ENCODE peak calls at places on chromosomes 12 and 14, in ten cellular contexts. C is breast epithelium, E is sigmoid colon, B is stomach, R is endothelial cell of umbilical vein, T is H1, W is GM12878, Z is HCT116, M is GM23338, Y is transverse colon. O is an unnamed sample. For H3K36me3, the result is how much of the 10 kb centered on the place peaks cover.

GRCh38 chr12:46546634-46547273 is 174.2 kb upstream of the SLC38A2 start:
- DNase-seq in M (no peak), T (no peak), R (no peak), Z (no peak), E (no peak), B (no peak), Y (no peak), C (no peak), W (peak), O (no peak)

GRCh38 chr12:107377596-107378385 is 284.4 kb upstream of the CRY1 start:
- DNase-seq in Z (no peak), C (no peak), B (no peak), M (no peak), E (no peak), R (no peak), T (no peak), W (no peak), Y (no peak), O (no peak)

GRCh38 chr14:100537701-100538565 is 49.3 kb downstream of the BEGAIN start:
- DNase-seq in Y (peak), R (no peak), Z (no peak), E (peak), M (peak), C (peak), T (no peak), B (no peak), W (no peak), O (no peak)

GRCh38 chr14:89690139-89690538 is 264.4 kb downstream of the EFCAB11 start:
- DNase-seq in M (no peak), R (no peak), B (no peak), C (no peak), Y (no peak), Z (no peak), T (no peak), W (no peak), E (no peak), O (no peak)

GRCh38 chr12:123384318-123384993 is 524 bp downstream of the KMT5A start:
- DNase-seq in T (no peak), B (no peak), Z (no peak), R (peak), C (no peak), Y (no peak), E (peak), M (peak), W (no peak), O (no peak)

GRCh38 chr14:76919811-76920571 is 93.8 kb downstream of the LRRC74A start:
- DNase-seq in M (peak), B (peak), Z (no peak), C (no peak), Y (peak), W (no peak), R (peak), E (peak), T (no peak), O (no peak)

GRCh38 chr12:70628701-70629480 is 8.3 kb downstream of the PTPRB start:
- DNase-seq in R (no peak), M (no peak), Z (no peak), Y (no peak), W (no peak), C (no peak), B (no peak), T (no peak), E (no peak), O (no peak)

GRCh38 chr12:124828264-124829007 is 35.2 kb downstream of the SCARB1 start:
- DNase-seq in T (no peak), R (no peak), B (peak), W (no peak), Z (no peak), C (peak), M (no peak), E (no peak), Y (peak), O (peak)

GRCh38 chr12:120835304-120835612 is 68.9 kb downstream of the SPPL3 start:
- DNase-seq in M (no peak), C (no peak), R (no peak), B (no peak), T (no peak), Y (no peak), W (no peak), Z (no peak), E (no peak), O (no peak)

GRCh38 chr14:74217672-74218448 is 21.4 kb upstream of the VSX2 start:
- DNase-seq in E (peak), W (no peak), Y (peak), C (no peak), B (peak), T (peak), Z (peak), M (peak), R (peak), O (peak)

GRCh38 chr12:49432616-49433015 is 65.4 kb downstream of the SPATS2 start:
- DNase-seq in Z (no peak), C (no peak), Y (no peak), B (no peak), M (no peak), E (no peak), T (no peak), W (no peak), R (no peak), O (no peak)

GRCh38 chr12:75658826-75659823 is 147.7 kb upstream of the KRR1 start:
- DNase-seq in R (peak), M (no peak), T (no peak), W (no peak), Z (peak), C (no peak), Y (no peak), B (no peak), E (no peak), O (no peak)

GRCh38 chr14:31967669-31967975 is 109.5 kb upstream of the ARHGAP5 start:
- DNase-seq in E (no peak), Z (no peak), T (no peak), B (no peak), Y (no peak), W (no peak), R (no peak), M (no peak), C (no peak), O (no peak)

GRCh38 chr14:95481391-95482022 is 34.9 kb downstream of the SYNE3 start:
- DNase-seq in Y (no peak), E (no peak), Z (no peak), B (no peak), W (no peak), C (no peak), R (no peak), T (no peak), M (no peak), O (no peak)

GRCh38 chr14:103000291-103000921 is 56.9 kb downstream of the CDC42BPB start:
- DNase-seq in T (no peak), C (no peak), R (no peak), Z (no peak), B (no peak), Y (no peak), W (no peak), E (no peak), M (no peak), O (no peak)

GRCh38 chr14:61699092-61699491 is 3.8 kb downstream of the HIF1A start:
- DNase-seq in Y (no peak), E (no peak), B (no peak), C (no peak), T (no peak), W (no peak), R (no peak), M (no peak), Z (no peak), O (no peak)

GRCh38 chr14:88879016-88879415 is 54.6 kb downstream of the TTC8 start:
- DNase-seq in C (no peak), E (no peak), W (no peak), Y (no peak), R (peak), M (no peak), B (no peak), T (no peak), Z (no peak), O (no peak)

GRCh38 chr14:80275208-80275850 is 64.0 kb upstream of the DIO2 start:
- DNase-seq in W (no peak), T (no peak), M (no peak), B (no peak), C (no peak), Y (no peak), R (peak), E (no peak), Z (no peak), O (no peak)

GRCh38 chr14:95189400-95190162 is 32.3 kb upstream of the DICER1 start:
- DNase-seq in W (no peak), R (no peak), Y (no peak), B (no peak), M (no peak), T (no peak), E (no peak), Z (no peak), C (no peak), O (no peak)

GRCh38 chr12:27333311-27334009 is 824 bp downstream of the BMAL2 start:
- DNase-seq in Z (no peak), Y (peak), W (no peak), E (peak), B (peak), M (peak), C (no peak), R (peak), T (no peak), O (peak)

GRCh38 chr12:20211537-20211936 is 156.8 kb upstream of the PDE3A start:
- DNase-seq in Z (no peak), E (no peak), T (no peak), B (no peak), C (no peak), W (no peak), M (no peak), R (no peak), Y (no peak), O (no peak)

GRCh38 chr14:90785876-90786450 is 30.3 kb downstream of the TTC7B start:
- DNase-seq in B (no peak), T (no peak), M (no peak), C (no peak), Z (no peak), W (no peak), R (no peak), E (peak), Y (no peak), O (no peak)

GRCh38 chr12:33357181-33357580 is 82.4 kb downstream of the SYT10 start:
- DNase-seq in B (no peak), R (no peak), E (no peak), Y (no peak), M (no peak), W (no peak), Z (no peak), C (no peak), T (no peak), O (no peak)

GRCh38 chr12:114457620-114458019 is 51.7 kb upstream of the TBX5 start:
- DNase-seq in B (no peak), M (no peak), Y (no peak), E (no peak), R (no peak), C (no peak), W (no peak), Z (no peak), T (no peak), O (no peak)

GRCh38 chr12:57057037-57057436 is 7.1 kb upstream of the MYO1A start:
- DNase-seq in T (no peak), C (no peak), Y (no peak), M (no peak), B (no peak), W (no peak), R (no peak), E (no peak), Z (no peak), O (no peak)

GRCh38 chr12:11650697-11651281 is 1.3 kb downstream of the ETV6 start:
- DNase-seq in M (no peak), Y (peak), E (no peak), W (peak), T (no peak), B (no peak), R (peak), Z (no peak), C (no peak), O (no peak)

GRCh38 chr12:75877588-75878381 is 153.8 kb downstream of the PHLDA1 start:
- DNase-seq in E (no peak), R (peak), W (no peak), Z (no peak), T (no peak), C (no peak), Y (no peak), B (no peak), M (no peak), O (no peak)

GRCh38 chr12:20248646-20249045 is 119.7 kb upstream of the PDE3A start:
- DNase-seq in W (no peak), C (no peak), Y (no peak), T (no peak), E (no peak), Z (no peak), M (peak), B (no peak), R (no peak), O (no peak)

GRCh38 chr14:32197919-32198318 is 3.9 kb upstream of the RNU6-7 start:
- DNase-seq in E (no peak), Y (no peak), M (no peak), W (no peak), Z (no peak), B (no peak), R (no peak), C (no peak), T (no peak), O (peak)

GRCh38 chr14:58646479-58646878 is 8.7 kb downstream of the DACT1 start:
- DNase-seq in B (no peak), C (no peak), E (no peak), Z (no peak), Y (no peak), M (no peak), T (no peak), R (no peak), W (no peak), O (no peak)

GRCh38 chr12:14774944-14775651 is 28.2 kb downstream of the WBP11 start:
- DNase-seq in B (peak), Z (no peak), W (no peak), Y (peak), T (no peak), E (peak), M (peak), R (peak), C (peak), O (peak)

GRCh38 chr12:42143401-42144173 is 1.1 kb downstream of the GXYLT1 start:
- DNase-seq in E (no peak), Y (no peak), W (no peak), Z (no peak), T (no peak), C (no peak), B (no peak), M (no peak), R (peak), O (peak)

GRCh38 chr12:67472551-67472950 is 176.0 kb upstream of the DYRK2 start:
- DNase-seq in R (no peak), B (no peak), W (no peak), T (no peak), C (no peak), Z (no peak), E (no peak), M (no peak), Y (no peak), O (no peak)

GRCh38 chr12:93061414-93062099 is 132.5 kb upstream of the EEA1 start:
- DNase-seq in R (peak), M (no peak), T (no peak), W (no peak), E (peak), B (no peak), Y (no peak), C (no peak), Z (no peak), O (no peak)

GRCh38 chr12:121598672-121599287 is 18.0 kb upstream of the KDM2B start:
- DNase-seq in Z (no peak), E (no peak), T (no peak), C (no peak), Y (no peak), M (no peak), W (no peak), B (no peak), R (no peak), O (no peak)

GRCh38 chr14:103074699-103075341 is 9.2 kb upstream of the LBHD2 start:
- DNase-seq in W (no peak), M (peak), E (peak), C (no peak), T (no peak), R (no peak), Z (no peak), Y (peak), B (peak), O (no peak)

GRCh38 chr14:72605921-72606220 is 288.0 kb downstream of the DPF3 start:
- DNase-seq in R (no peak), T (no peak), W (no peak), Y (no peak), B (no peak), M (no peak), Z (no peak), E (no peak), C (no peak), O (no peak)

GRCh38 chr14:60590907-60591510 is 58.3 kb downstream of the SIX1 start:
- DNase-seq in T (no peak), R (no peak), C (no peak), Z (no peak), Y (no peak), B (no peak), W (no peak), E (no peak), M (peak), O (peak)

GRCh38 chr14:20799955-20800544 is 2.6 kb downstream of the RNASE1 start:
- DNase-seq in Z (no peak), W (no peak), R (peak), M (peak), B (peak), C (peak), E (peak), T (no peak), Y (no peak), O (no peak)

GRCh38 chr12:53496752-53497032 is 2.6 kb downstream of the MAP3K12 start:
- DNase-seq in Y (no peak), R (no peak), M (no peak), B (no peak), Z (no peak), E (no peak), C (no peak), T (no peak), W (no peak), O (no peak)

GRCh38 chr12:53498235-53498630 is 1.0 kb downstream of the MAP3K12 start:
- DNase-seq in E (no peak), R (no peak), T (no peak), M (no peak), W (no peak), Z (no peak), C (no peak), Y (no peak), B (no peak), O (no peak)

GRCh38 chr12:53493610-53494391 is 5.5 kb downstream of the MAP3K12 start:
- DNase-seq in B (no peak), Z (no peak), R (no peak), Y (no peak), C (no peak), M (peak), E (peak), T (no peak), W (no peak), O (no peak)

GRCh38 chr12:53497461-53497860 is 1.8 kb downstream of the MAP3K12 start:
- DNase-seq in E (no peak), T (no peak), W (no peak), B (no peak), M (no peak), Z (no peak), Y (no peak), R (no peak), C (no peak), O (no peak)

GRCh38 chr12:53495903-53496751 is 3.1 kb downstream of the MAP3K12 start:
- DNase-seq in Y (peak), M (peak), R (no peak), C (peak), W (peak), Z (no peak), T (no peak), B (no peak), E (peak), O (no peak)
- TF ChIP-seq POLR2AphosphoS5 in Y (no peak), M (no peak), R (no peak), C (no peak), W (no peak), Z (no peak), T (no peak), B (no peak), E (no peak), O (peak)

DNA sequence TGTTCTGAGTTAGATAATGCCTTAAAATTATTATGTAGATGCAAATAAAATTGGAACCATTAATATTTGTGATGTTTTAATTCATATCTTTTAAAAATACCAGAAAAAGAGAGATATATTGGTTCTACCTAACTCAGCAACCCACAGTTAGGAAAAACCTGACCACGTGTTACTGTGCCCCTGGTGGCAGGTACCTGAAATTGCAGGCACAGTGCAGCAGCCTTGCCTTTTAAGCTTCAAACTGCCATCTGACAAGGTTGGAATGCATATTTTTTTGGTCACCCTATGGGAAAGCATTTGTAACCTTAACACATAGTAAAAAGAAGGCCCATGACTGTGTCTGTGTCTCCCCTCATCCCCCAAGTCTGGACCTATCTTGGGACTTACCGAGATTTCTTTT is 109.4 kb upstream of the NOS1 start:
- DNase-seq in E (no peak), R (no peak), Y (no peak), B (no peak), C (no peak), Z (no peak), M (peak), W (no peak), T (no peak), O (no peak)
- TF ChIP-seq CTCF in E (no peak), R (peak), Y (peak), B (no peak), C (no peak), Z (peak), M (peak), W (peak), T (peak), O (no peak)

GRCh38 chr12:117012189-117012805 is 86.9 kb downstream of the TESC start:
- DNase-seq in M (no peak), W (no peak), C (no peak), Z (no peak), R (no peak), Y (no peak), B (no peak), T (no peak), E (no peak), O (no peak)
- H3K36me3 ChIP-seq in M (under half), W (under half), C (under half), Z (under half), R (under half), Y (under half), B (half or more), T (under half), E (half or more), O (under half)

DNA sequence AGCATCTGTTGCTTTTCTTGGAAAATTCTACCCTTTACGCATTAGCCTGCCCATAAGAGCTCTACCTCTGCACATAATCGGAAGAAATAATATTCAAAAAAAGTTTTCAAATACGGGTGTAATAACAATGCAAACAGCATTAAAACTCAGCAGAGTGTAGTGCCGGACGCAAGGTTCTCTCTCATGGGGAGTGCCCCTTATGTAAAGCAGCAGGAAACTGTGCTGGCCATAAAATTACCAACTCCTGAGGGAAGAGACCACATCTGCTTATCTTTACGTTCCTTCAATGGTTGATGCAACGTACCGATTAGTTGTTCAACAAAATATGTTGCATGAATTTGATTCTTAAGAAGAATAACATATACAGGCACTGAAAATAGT is 118.7 kb upstream of the TMCC3 start:
- DNase-seq in E (no peak), Y (peak), R (peak), T (no peak), W (peak), Z (no peak), M (no peak), B (no peak), C (no peak), O (no peak)
- TF ChIP-seq POLR2AphosphoS5 in E (no peak), Y (no peak), R (no peak), T (no peak), W (no peak), Z (no peak), M (no peak), B (no peak), C (no peak), O (no peak)

GRCh38 chr14:105470812-105471771 is 3.5 kb upstream of the CRIP2 start:
- DNase-seq in B (no peak), Z (no peak), C (no peak), W (no peak), Y (no peak), E (no peak), M (peak), R (no peak), T (no peak), O (no peak)
- TF ChIP-seq CTCF in B (no peak), Z (peak), C (no peak), W (peak), Y (no peak), E (no peak), M (peak), R (no peak), T (no peak), O (no peak)

DNA sequence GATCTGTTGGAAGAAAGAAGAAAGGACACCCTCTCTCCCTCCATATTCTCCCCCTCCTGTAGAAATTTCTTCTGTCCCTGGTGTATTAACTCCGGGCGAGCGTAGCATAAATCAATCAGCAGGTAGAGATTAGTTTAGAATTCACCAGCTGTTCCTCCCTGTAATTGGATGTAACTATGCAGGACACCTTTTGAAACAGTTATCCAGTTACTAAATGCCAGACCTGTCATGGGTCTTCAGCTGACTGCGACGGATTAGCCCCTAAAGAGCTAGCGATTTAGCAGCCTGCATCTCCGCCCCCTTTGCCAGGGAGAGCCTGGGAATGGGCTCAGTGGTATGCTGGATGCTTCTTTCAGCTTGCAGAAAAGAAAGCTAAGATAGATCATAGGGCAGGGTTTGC is 16.4 kb downstream of the COPZ1 start:
- DNase-seq in Y (no peak), C (no peak), M (no peak), E (no peak), R (no peak), T (no peak), W (no peak), Z (no peak), B (no peak), O (no peak)
- H3K36me3 ChIP-seq in Y (under half), C (under half), M (under half), E (half or more), R (under half), T (under half), W (under half), Z (under half), B (half or more), O (under half)